ENCODE peak calls at places on chromosomes 1 and 21, in eight cellular contexts. X is PC-9, J is AG04449, Z is AG09309, L is BJ, U is colonic mucosa, C is MM.1S, N is HCT116. B is an unnamed sample.

GRCh38 chr21:42097860-42098259 is 26.7 kb downstream of the UMODL1 start:
- DNase-seq in X (peak; percentile 91), J (peak; percentile 96), Z (peak; percentile 97), L (peak; percentile 91), U (peak; percentile 76), C (no peak), N (peak; percentile 66), B (peak; percentile 86)

GRCh38 chr1:109928591-109929111 is 18.0 kb downstream of the CSF1 start:
- DNase-seq in X (no peak), J (no peak), Z (no peak), L (no peak), U (peak; percentile 23), C (no peak), N (no peak), B (no peak)

GRCh38 chr1:115911298-115911697 is 65.0 kb upstream of the SLC22A15 start:
- DNase-seq in X (peak; percentile 69), J (no peak), Z (no peak), L (no peak), U (no peak), C (no peak), N (no peak), B (no peak)

GRCh38 chr1:66327582-66327981 is 206.4 kb upstream of the SGIP1 start:
- DNase-seq in X (no peak), J (no peak), Z (no peak), L (no peak), U (no peak), C (no peak), N (no peak), B (no peak)

GRCh38 chr1:191025896-191026642 is 548.4 kb upstream of the BRINP3 start:
- DNase-seq in X (no peak), J (no peak), Z (no peak), L (no peak), U (no peak), C (no peak), N (no peak), B (no peak)

GRCh38 chr1:24193046-24193445 is 6.0 kb upstream of the IFNLR1 start:
- DNase-seq in X (no peak), J (no peak), Z (no peak), L (no peak), U (no peak), C (no peak), N (peak; percentile 10), B (no peak)

GRCh38 chr1:15851251-15852035 is 3.9 kb downstream of the SPEN start:
- DNase-seq in X (no peak), J (no peak), Z (no peak), L (no peak), U (no peak), C (no peak), N (no peak), B (no peak)

GRCh38 chr1:223364685-223365382 is 858 bp upstream of the SUSD4 start:
- DNase-seq in X (no peak), J (no peak), Z (no peak), L (no peak), U (no peak), C (peak; percentile 34), N (no peak), B (no peak)

GRCh38 chr1:230867903-230868735 is at the start of gene C1orf198:
- DNase-seq in X (no peak), J (no peak), Z (no peak), L (no peak), U (peak; percentile 87), C (peak; percentile 59), N (no peak), B (no peak)

GRCh38 chr1:226443033-226443432 is 35.1 kb upstream of the PARP1 start:
- DNase-seq in X (no peak), J (no peak), Z (no peak), L (no peak), U (no peak), C (peak; percentile 45), N (peak; percentile 23), B (no peak)

GRCh38 chr1:226443439-226443838 is 35.5 kb upstream of the PARP1 start:
- DNase-seq in X (peak; percentile 62), J (peak; percentile 21), Z (peak; percentile 84), L (peak; percentile 21), U (no peak), C (no peak), N (peak; percentile 91), B (no peak)

GRCh38 chr1:226447932-226448670 is 40.2 kb upstream of the PARP1 start:
- DNase-seq in X (no peak), J (no peak), Z (peak; percentile 24), L (no peak), U (no peak), C (no peak), N (no peak), B (no peak)

GRCh38 chr1:226446058-226446457 is 38.2 kb upstream of the PARP1 start:
- DNase-seq in X (no peak), J (no peak), Z (no peak), L (no peak), U (no peak), C (no peak), N (no peak), B (no peak)

DNA sequence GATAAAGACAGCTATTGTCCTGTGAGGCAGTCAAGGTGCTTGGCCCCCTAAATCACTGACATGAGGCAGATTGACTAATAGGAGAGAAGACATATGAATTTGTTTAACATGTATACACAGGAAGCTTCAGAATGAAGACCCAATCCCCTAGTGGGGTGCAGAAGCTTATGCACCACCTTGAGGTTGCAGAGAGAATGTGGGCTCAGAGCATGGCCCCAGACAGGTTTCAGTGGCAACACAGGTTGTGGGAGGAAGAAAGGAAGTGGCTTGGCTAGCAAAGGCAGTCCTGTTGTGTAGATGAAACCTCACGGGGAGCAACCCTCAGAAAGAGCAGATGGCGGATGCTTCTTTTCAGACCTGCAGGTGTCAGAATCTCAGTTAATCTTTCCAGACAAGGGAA is 37.0 kb upstream of the PARP1 start:
- DNase-seq in X (no peak), J (no peak), Z (no peak), L (no peak), U (peak; percentile 24), C (peak; percentile 98), N (no peak), B (no peak)
- TF ChIP-seq CTCF in X (no peak), J (no peak), Z (no peak), L (no peak), U (no peak), C (peak; percentile 84), N (no peak), B (no peak)

GRCh38 chr1:2526824-2527552 is 592 bp upstream of the PANK4 start:
- DNase-seq in X (peak; percentile 61), J (no peak), Z (no peak), L (no peak), U (peak; percentile 49), C (no peak), N (no peak), B (no peak)
- H3K4me3 ChIP-seq in X (peak overlapping the region; percentile 96), J (peak overlapping the region; percentile 42), Z (peak overlapping the region; percentile 54), L (peak overlapping the region; percentile 96), U (peak overlapping the region; percentile 98), C (peak overlapping the region; percentile 51), N (peak overlapping the region; percentile 20), B (peak overlapping the region; percentile 90)

GRCh38 chr1:2320760-2321159 is 70.6 kb downstream of the MORN1 start:
- DNase-seq in X (no peak), J (no peak), Z (no peak), L (no peak), U (no peak), C (no peak), N (no peak), B (no peak)

GRCh38 chr1:2322593-2323295 is 68.6 kb downstream of the MORN1 start:
- DNase-seq in X (no peak), J (no peak), Z (no peak), L (no peak), U (no peak), C (no peak), N (no peak), B (no peak)

GRCh38 chr1:2321258-2321657 is 70.1 kb downstream of the MORN1 start:
- DNase-seq in X (no peak), J (no peak), Z (no peak), L (no peak), U (no peak), C (no peak), N (no peak), B (no peak)

GRCh38 chr1:2323575-2323974 is 67.8 kb downstream of the MORN1 start:
- DNase-seq in X (no peak), J (no peak), Z (no peak), L (no peak), U (no peak), C (no peak), N (no peak), B (no peak)

DNA sequence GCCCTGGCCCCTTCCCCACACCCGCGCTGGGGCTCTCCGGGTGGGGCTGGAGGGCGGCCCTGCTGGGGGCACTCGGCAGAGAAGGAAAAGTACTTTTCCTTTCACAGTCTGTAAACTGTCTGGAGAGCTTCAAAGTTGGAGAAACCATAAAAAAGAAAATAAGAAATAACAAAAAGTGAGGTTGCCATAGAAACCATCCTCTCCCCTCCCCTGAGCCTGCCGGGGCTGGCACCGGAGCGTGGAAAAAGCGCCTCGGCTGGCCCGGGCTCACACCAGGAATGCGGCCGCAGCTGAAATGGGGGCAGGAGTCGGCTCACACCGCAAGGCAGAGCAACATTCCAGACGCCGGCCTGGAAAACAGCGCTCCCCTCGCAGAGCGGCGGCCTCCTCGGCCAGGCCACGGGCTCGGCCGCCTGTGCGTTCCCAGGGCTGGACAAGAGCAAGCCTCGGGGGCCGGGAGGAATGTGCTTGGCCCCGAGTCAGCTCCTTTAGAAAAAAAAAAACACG is 69.2 kb downstream of the MORN1 start:
- DNase-seq in X (peak; percentile 61), J (peak; percentile 54), Z (peak; percentile 67), L (peak; percentile 76), U (no peak), C (no peak), N (no peak), B (no peak)
- TF ChIP-seq CTCF in X (no peak), J (peak; percentile 34), Z (peak; percentile 16), L (peak; percentile 30), U (no peak), C (no peak), N (no peak), B (no peak)

GRCh38 chr1:86938450-86938849 is 24.0 kb downstream of the HS2ST1 start:
- DNase-seq in X (no peak), J (no peak), Z (no peak), L (no peak), U (no peak), C (no peak), N (no peak), B (no peak)
- H3K4me3 ChIP-seq in X (no peak overlapping the region), J (no peak overlapping the region), Z (no peak overlapping the region), L (no peak overlapping the region), U (no peak overlapping the region), C (no peak overlapping the region), N (no peak overlapping the region), B (no peak overlapping the region)

DNA sequence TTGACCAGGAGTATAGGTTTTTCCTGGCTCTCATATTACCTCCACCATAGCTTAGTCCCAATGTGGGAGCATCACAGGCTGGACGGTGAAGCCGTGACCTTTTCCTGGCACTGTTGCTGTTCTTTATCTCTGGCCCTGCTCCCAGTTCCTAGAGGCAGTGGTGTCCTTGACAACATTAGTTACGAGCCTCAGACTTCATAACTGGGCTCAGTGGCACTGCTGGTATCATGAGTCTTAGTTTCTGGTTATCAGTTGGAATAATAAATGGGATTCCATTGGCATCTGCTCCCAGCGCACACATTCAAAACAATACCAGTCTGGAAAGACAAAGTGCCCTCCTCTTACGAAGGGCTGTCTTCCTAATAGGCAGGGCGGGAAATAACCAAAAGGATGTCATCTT is 8.0 kb downstream of the RNPEP start:
- DNase-seq in X (no peak), J (no peak), Z (no peak), L (no peak), U (peak; percentile 12), C (no peak), N (no peak), B (no peak)
- TF ChIP-seq CTCF in X (no peak), J (no peak), Z (no peak), L (no peak), U (no peak), C (no peak), N (no peak), B (no peak)